ENCODE peak calls at places on chromosomes 13 and 19, in four cellular contexts. One of them, this sample, is unnamed.

GRCh38 chr19:6047741-6048231 is 62.5 kb downstream of the RFX2 start:
- DNase-seq in GM12878: no peak
- DNase-seq in HepG2: peak
- DNase-seq in K562: peak
- DNase-seq in this sample: peak

GRCh38 chr19:40609561-40610395 is 8.6 kb downstream of the LTBP4 start:
- DNase-seq in GM12878: peak
- DNase-seq in HepG2: peak
- DNase-seq in K562: peak
- DNase-seq in this sample: peak

GRCh38 chr13:98311200-98311548 is 134.1 kb upstream of the RNF113B start:
- DNase-seq in GM12878: no peak
- DNase-seq in HepG2: no peak
- DNase-seq in K562: no peak
- DNase-seq in this sample: no peak

GRCh38 chr13:113562085-113562749 is 22.3 kb upstream of the TFDP1 start:
- DNase-seq in GM12878: no peak
- DNase-seq in HepG2: peak
- DNase-seq in K562: peak
- DNase-seq in this sample: peak

GRCh38 chr13:82878536-82878935 is 1003.7 kb downstream of the SLITRK1 start:
- DNase-seq in GM12878: no peak
- DNase-seq in HepG2: no peak
- DNase-seq in K562: no peak
- DNase-seq in this sample: no peak

GRCh38 chr13:50127017-50127725 is 111.9 kb downstream of the KCNRG start:
- DNase-seq in GM12878: no peak
- DNase-seq in HepG2: no peak
- DNase-seq in K562: no peak
- DNase-seq in this sample: no peak

GRCh38 chr13:106599875-106600797 is 32.2 kb upstream of the ARGLU1 start:
- DNase-seq in GM12878: no peak
- DNase-seq in HepG2: no peak
- DNase-seq in K562: no peak
- DNase-seq in this sample: no peak

GRCh38 chr19:10816691-10817090 is 19.3 kb downstream of the TMED1 start:
- DNase-seq in GM12878: no peak
- DNase-seq in HepG2: no peak
- DNase-seq in K562: no peak
- DNase-seq in this sample: no peak

GRCh38 chr19:44260695-44261446 is 1.2 kb downstream of the ZNF233 start:
- DNase-seq in GM12878: no peak
- DNase-seq in HepG2: peak
- DNase-seq in K562: no peak
- DNase-seq in this sample: no peak

GRCh38 chr13:62293081-62293480 is 877.4 kb upstream of the PCDH20 start:
- DNase-seq in GM12878: no peak
- DNase-seq in HepG2: no peak
- DNase-seq in K562: no peak
- DNase-seq in this sample: no peak

GRCh38 chr19:45306522-45307027 is 16.1 kb downstream of the CKM start:
- DNase-seq in GM12878: no peak
- DNase-seq in HepG2: no peak
- DNase-seq in K562: no peak
- DNase-seq in this sample: no peak

GRCh38 chr19:4581381-4582111 is 22.1 kb upstream of the SEMA6B start:
- DNase-seq in GM12878: no peak
- DNase-seq in HepG2: no peak
- DNase-seq in K562: peak
- DNase-seq in this sample: no peak

GRCh38 chr13:109500146-109500773 is 286.1 kb downstream of the IRS2 start:
- DNase-seq in GM12878: no peak
- DNase-seq in HepG2: no peak
- DNase-seq in K562: no peak
- DNase-seq in this sample: peak

GRCh38 chr13:114019367-114019766 is 45.5 kb upstream of the C13orf46 start:
- DNase-seq in GM12878: no peak
- DNase-seq in HepG2: no peak
- DNase-seq in K562: peak
- DNase-seq in this sample: no peak

GRCh38 chr13:22740264-22740663 is 440.5 kb upstream of the SGCG start:
- DNase-seq in GM12878: no peak
- DNase-seq in HepG2: no peak
- DNase-seq in K562: no peak
- DNase-seq in this sample: peak

GRCh38 chr13:22194106-22194810 is 523.4 kb downstream of the FGF9 start:
- DNase-seq in GM12878: no peak
- DNase-seq in HepG2: no peak
- DNase-seq in K562: no peak
- DNase-seq in this sample: no peak

GRCh38 chr19:19278315-19278714 is 5.2 kb upstream of the TM6SF2 start:
- DNase-seq in GM12878: no peak
- DNase-seq in HepG2: no peak
- DNase-seq in K562: no peak
- DNase-seq in this sample: no peak

GRCh38 chr19:19276851-19277250 is 3.8 kb upstream of the TM6SF2 start:
- DNase-seq in GM12878: no peak
- DNase-seq in HepG2: no peak
- DNase-seq in K562: no peak
- DNase-seq in this sample: no peak

GRCh38 chr19:19280561-19280960 is 7.5 kb upstream of the TM6SF2 start:
- DNase-seq in GM12878: no peak
- DNase-seq in HepG2: no peak
- DNase-seq in K562: no peak
- DNase-seq in this sample: no peak

GRCh38 chr19:19279062-19279612 is 6.0 kb upstream of the TM6SF2 start:
- DNase-seq in GM12878: no peak
- DNase-seq in HepG2: no peak
- DNase-seq in K562: no peak
- DNase-seq in this sample: no peak

GRCh38 chr19:19279853-19280252 is 6.8 kb upstream of the TM6SF2 start:
- DNase-seq in GM12878: no peak
- DNase-seq in HepG2: no peak
- DNase-seq in K562: no peak
- DNase-seq in this sample: no peak
- TF ChIP-seq POLR2AphosphoS2 in GM12878: no peak
- TF ChIP-seq POLR2AphosphoS2 in HepG2: no peak
- TF ChIP-seq POLR2AphosphoS2 in K562: no peak
- TF ChIP-seq POLR2AphosphoS2 in this sample: no peak

DNA sequence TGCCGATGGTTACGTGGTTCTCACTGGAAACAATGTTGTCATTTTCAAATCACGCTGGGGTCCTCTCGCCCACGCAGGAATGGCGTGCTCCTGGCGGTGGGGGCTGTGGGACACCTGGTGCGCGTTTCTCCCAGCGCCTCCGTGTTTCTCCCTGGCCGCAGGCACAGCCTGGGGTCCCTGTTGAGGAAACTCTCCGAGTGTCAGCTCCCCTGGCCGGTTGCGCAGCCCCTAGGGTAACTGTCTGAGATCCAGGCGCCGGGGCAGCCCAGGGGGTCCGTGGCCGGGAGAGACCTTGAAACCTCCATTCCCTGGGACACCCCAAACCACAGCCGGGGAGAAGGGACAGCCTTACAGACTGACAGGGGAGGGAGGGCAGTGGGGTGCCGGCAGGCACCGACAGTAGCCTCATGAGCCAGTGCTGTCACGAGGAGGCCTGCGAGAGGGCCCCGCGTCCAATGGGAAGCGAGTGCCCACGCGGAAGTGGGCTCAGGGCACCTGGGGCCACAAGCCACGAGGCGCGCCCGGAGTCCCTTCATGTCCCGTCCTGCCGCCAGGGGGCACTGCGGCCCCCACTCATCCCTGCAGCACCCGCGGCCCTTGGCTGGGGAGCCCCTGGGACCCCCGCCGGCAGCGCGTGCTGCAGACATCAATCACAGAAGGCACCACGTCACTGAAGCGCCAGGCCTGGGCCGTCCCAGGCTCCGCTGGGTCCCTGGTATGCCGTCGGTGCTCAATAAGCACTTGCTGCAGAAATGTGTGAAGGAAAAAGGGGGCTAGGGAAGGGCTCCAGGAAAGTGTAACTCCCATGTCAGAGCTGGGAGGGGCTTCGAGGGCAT is 9.5 kb downstream of the ADAMTSL5 start:
- DNase-seq in GM12878: no peak
- DNase-seq in HepG2: no peak
- DNase-seq in K562: peak
- DNase-seq in this sample: peak
- TF ChIP-seq POLR2AphosphoS2 in GM12878: no peak
- TF ChIP-seq POLR2AphosphoS2 in HepG2: no peak
- TF ChIP-seq POLR2AphosphoS2 in K562: no peak
- TF ChIP-seq POLR2AphosphoS2 in this sample: no peak

GRCh38 chr19:18660051-18660910 is 23.2 kb upstream of the CRTC1 start:
- DNase-seq in GM12878: no peak
- DNase-seq in HepG2: no peak
- DNase-seq in K562: peak
- DNase-seq in this sample: peak
- TF ChIP-seq POLR2AphosphoS2 in GM12878: no peak
- TF ChIP-seq POLR2AphosphoS2 in HepG2: no peak
- TF ChIP-seq POLR2AphosphoS2 in K562: no peak
- TF ChIP-seq POLR2AphosphoS2 in this sample: no peak

GRCh38 chr13:30792257-30793000 is 57.1 kb downstream of the ALOX5AP start:
- DNase-seq in GM12878: no peak
- DNase-seq in HepG2: peak
- DNase-seq in K562: no peak
- DNase-seq in this sample: peak
- TF ChIP-seq POLR2AphosphoS2 in GM12878: no peak
- TF ChIP-seq POLR2AphosphoS2 in HepG2: no peak
- TF ChIP-seq POLR2AphosphoS2 in K562: no peak
- TF ChIP-seq POLR2AphosphoS2 in this sample: no peak

GRCh38 chr19:35143818-35144217 is 763 bp downstream of the FXYD7 start:
- DNase-seq in GM12878: no peak
- DNase-seq in HepG2: no peak
- DNase-seq in K562: no peak
- DNase-seq in this sample: no peak

GRCh38 chr19:35143231-35143715 is at the start of gene FXYD7:
- DNase-seq in GM12878: no peak
- DNase-seq in HepG2: no peak
- DNase-seq in K562: no peak
- DNase-seq in this sample: no peak

GRCh38 chr19:35144259-35144599 is 1.2 kb downstream of the FXYD7 start:
- DNase-seq in GM12878: no peak
- DNase-seq in HepG2: no peak
- DNase-seq in K562: no peak
- DNase-seq in this sample: no peak

GRCh38 chr19:35146746-35147466 is 3.9 kb downstream of the FXYD7 start:
- DNase-seq in GM12878: no peak
- DNase-seq in HepG2: no peak
- DNase-seq in K562: no peak
- DNase-seq in this sample: no peak

GRCh38 chr19:35144600-35145436 is 1.8 kb downstream of the FXYD7 start:
- DNase-seq in GM12878: no peak
- DNase-seq in HepG2: no peak
- DNase-seq in K562: peak
- DNase-seq in this sample: peak
- TF ChIP-seq POLR2AphosphoS2 in GM12878: no peak
- TF ChIP-seq POLR2AphosphoS2 in HepG2: no peak
- TF ChIP-seq POLR2AphosphoS2 in K562: no peak
- TF ChIP-seq POLR2AphosphoS2 in this sample: no peak

GRCh38 chr19:56946164-56946563 is 105.6 kb upstream of the PEG3 start:
- DNase-seq in GM12878: no peak
- DNase-seq in HepG2: no peak
- DNase-seq in K562: no peak
- DNase-seq in this sample: no peak
- TF ChIP-seq POLR2AphosphoS2 in GM12878: no peak
- TF ChIP-seq POLR2AphosphoS2 in HepG2: no peak
- TF ChIP-seq POLR2AphosphoS2 in K562: no peak
- TF ChIP-seq POLR2AphosphoS2 in this sample: no peak

DNA sequence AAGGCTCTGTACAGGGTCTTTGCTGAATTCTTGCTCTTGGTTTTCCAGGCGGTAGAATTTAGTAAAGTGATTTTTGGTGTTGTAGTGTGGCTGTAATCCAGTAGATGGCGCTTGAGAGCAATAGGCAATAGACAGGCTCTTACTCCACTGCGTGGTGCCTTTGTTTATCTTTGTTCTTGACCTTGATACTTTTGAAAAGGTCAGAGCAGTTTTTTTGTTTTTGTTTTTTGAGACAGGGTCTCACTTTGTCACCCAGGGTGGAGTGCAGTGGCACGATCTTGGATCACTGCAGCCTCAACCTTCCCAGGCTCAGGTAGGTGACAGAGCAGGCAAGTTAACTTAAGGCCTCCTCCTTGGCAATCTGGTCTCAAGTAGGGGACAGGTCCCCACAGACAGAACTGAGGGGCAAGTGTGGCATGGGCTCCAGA is 12.2 kb upstream of the LILRA5 start:
- DNase-seq in GM12878: no peak
- DNase-seq in HepG2: peak
- DNase-seq in K562: peak
- DNase-seq in this sample: peak
- TF ChIP-seq POLR2AphosphoS2 in GM12878: no peak
- TF ChIP-seq POLR2AphosphoS2 in HepG2: no peak
- TF ChIP-seq POLR2AphosphoS2 in K562: no peak
- TF ChIP-seq POLR2AphosphoS2 in this sample: no peak

GRCh38 chr13:26601669-26602068 is 44.2 kb downstream of the WASF3 start:
- DNase-seq in GM12878: peak
- DNase-seq in HepG2: no peak
- DNase-seq in K562: no peak
- DNase-seq in this sample: no peak
- TF ChIP-seq POLR2AphosphoS2 in GM12878: no peak
- TF ChIP-seq POLR2AphosphoS2 in HepG2: no peak
- TF ChIP-seq POLR2AphosphoS2 in K562: no peak
- TF ChIP-seq POLR2AphosphoS2 in this sample: no peak

DNA sequence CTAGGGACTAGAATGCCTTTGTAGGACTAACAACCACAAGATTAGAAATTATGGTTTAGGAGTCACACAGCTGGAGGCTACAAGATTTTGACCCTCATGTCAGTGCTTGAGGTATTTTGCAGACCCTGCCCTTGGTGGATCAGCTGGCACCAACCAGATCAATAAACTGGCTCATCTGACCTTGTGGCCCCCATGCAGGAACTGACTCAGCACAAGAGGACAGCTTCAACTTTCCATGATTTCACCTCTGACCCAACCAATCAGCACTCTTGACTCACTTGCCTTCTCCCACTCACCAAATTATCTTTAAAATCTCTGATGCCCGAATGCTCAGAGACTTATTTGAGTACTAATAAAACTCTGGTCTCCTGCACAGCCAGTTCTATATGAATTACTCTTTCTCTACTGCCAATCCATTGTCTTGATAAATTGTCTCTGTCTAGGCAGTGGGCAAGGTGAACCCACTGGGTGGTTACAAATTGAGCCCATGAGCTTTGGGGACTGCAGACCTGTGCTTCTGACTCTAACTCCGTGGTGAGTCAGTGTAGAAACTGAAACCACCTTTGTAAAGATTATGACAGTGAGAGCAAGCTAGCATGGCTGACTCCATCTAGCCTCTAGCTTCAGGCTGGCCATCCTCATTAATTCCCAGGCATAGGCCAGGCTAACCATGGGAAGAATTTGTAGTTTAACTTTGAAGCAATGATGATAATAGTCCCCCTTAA is 33.8 kb upstream of the CEACAM8 start:
- DNase-seq in GM12878: no peak
- DNase-seq in HepG2: no peak
- DNase-seq in K562: no peak
- DNase-seq in this sample: no peak
- TF ChIP-seq POLR2AphosphoS2 in GM12878: no peak
- TF ChIP-seq POLR2AphosphoS2 in HepG2: no peak
- TF ChIP-seq POLR2AphosphoS2 in K562: no peak
- TF ChIP-seq POLR2AphosphoS2 in this sample: no peak

This sample was measured in A549.